ENCODE peak calls at places on chromosomes 4 and X, in nine cellular contexts. D is suprapubic skin; F is CD8-positive, alpha-beta T cell; M is PC-9; J is keratinocyte; T is AG04449; P is lower lobe of right lung; Y is mucosa of descending colon; I is uterus. R is an unnamed sample.

GRCh38 chr4:186037692-186038658 is 31.0 kb upstream of the TLR3 start:
- DNase-seq in I (peak; percentile 37), T (peak; percentile 51), J (peak; percentile 66), M (peak; percentile 65), P (no peak), Y (peak; percentile 82), F (no peak), D (no peak), R (peak; percentile 44)

GRCh38 chrX:47885501-47885900 is 48.8 kb downstream of the ZNF81 start:
- DNase-seq in P (no peak), M (no peak), T (no peak), Y (no peak), F (no peak), J (no peak), I (no peak), D (no peak), R (no peak)

GRCh38 chr4:74202062-74202586 is 44.2 kb downstream of the MTHFD2L start:
- DNase-seq in F (no peak), Y (no peak), M (peak; percentile 35), T (no peak), I (no peak), D (no peak), P (no peak), J (no peak), R (no peak)

GRCh38 chr4:119300072-119300387 is 21.9 kb downstream of the FABP2 start:
- DNase-seq in P (peak; percentile 54), D (no peak), T (no peak), M (no peak), I (peak; percentile 37), J (no peak), Y (peak; percentile 62), F (peak; percentile 38), R (no peak)

GRCh38 chr4:145034727-145035211 is 63.2 kb downstream of the ANAPC10 start:
- DNase-seq in I (no peak), T (peak; percentile 46), Y (no peak), D (no peak), F (no peak), P (no peak), J (no peak), M (no peak), R (no peak)

GRCh38 chr4:125464146-125464545 is 149.4 kb downstream of the FAT4 start:
- DNase-seq in D (no peak), I (no peak), F (no peak), P (no peak), T (no peak), M (no peak), J (no peak), Y (no peak), R (no peak)

GRCh38 chrX:17629011-17629410 is 108.3 kb upstream of the SCML1 start:
- DNase-seq in T (no peak), D (no peak), P (no peak), F (no peak), I (no peak), J (no peak), M (no peak), Y (no peak), R (no peak)

GRCh38 chr4:6200011-6200921 is at the start of gene JAKMIP1:
- DNase-seq in P (peak; percentile 77), J (no peak), Y (peak; percentile 83), M (no peak), I (peak; percentile 61), T (no peak), F (peak; percentile 80), D (no peak), R (no peak)

GRCh38 chr4:181957088-181957487 is 286.1 kb upstream of the TENM3 start:
- DNase-seq in Y (no peak), I (no peak), M (no peak), F (no peak), T (peak; percentile 78), P (no peak), D (no peak), J (no peak), R (peak; percentile 81)

GRCh38 chr4:73609688-73610087 is 10.5 kb downstream of the RASSF6 start:
- DNase-seq in P (no peak), T (no peak), J (no peak), Y (no peak), M (no peak), I (no peak), D (no peak), F (no peak), R (peak; percentile 83)

GRCh38 chr4:107552306-107552705 is 167.7 kb downstream of the PAPSS1 start:
- DNase-seq in F (no peak), T (no peak), I (no peak), Y (no peak), P (no peak), J (no peak), D (no peak), M (no peak), R (no peak)

GRCh38 chrX:26295425-26295824 is 79.5 kb downstream of the MAGEB5 start:
- DNase-seq in D (no peak), F (no peak), P (no peak), T (no peak), I (no peak), M (no peak), Y (no peak), J (no peak), R (no peak)

GRCh38 chr4:26866781-26867180 is 6.1 kb downstream of the STIM2 start:
- DNase-seq in D (no peak), I (no peak), M (no peak), T (no peak), F (no peak), P (no peak), Y (no peak), J (no peak), R (no peak)

GRCh38 chr4:62232755-62233280 is 1032.7 kb downstream of the ADGRL3 start:
- DNase-seq in P (no peak), Y (no peak), J (no peak), M (no peak), I (no peak), T (no peak), D (no peak), F (no peak), R (no peak)

GRCh38 chrX:13898603-13899002 is 81.7 kb upstream of the GPM6B start:
- DNase-seq in F (no peak), T (no peak), D (no peak), J (peak; percentile 53), I (no peak), Y (no peak), P (no peak), M (no peak), R (no peak)

GRCh38 chrX:16702700-16703599 is 9.5 kb downstream of the CTPS2 start:
- DNase-seq in P (no peak), M (no peak), F (no peak), I (no peak), T (no peak), J (no peak), Y (peak; percentile 42), D (no peak), R (no peak)

GRCh38 chrX:6021316-6022091 is 207.2 kb downstream of the NLGN4X start:
- DNase-seq in T (no peak), Y (peak; percentile 50), M (no peak), D (no peak), I (no peak), P (no peak), J (no peak), F (peak; percentile 12), R (no peak)

GRCh38 chr4:187127456-187127855 is 403.8 kb upstream of the FAT1 start:
- DNase-seq in M (no peak), F (no peak), J (no peak), Y (no peak), I (no peak), D (no peak), T (no peak), P (no peak), R (no peak)

GRCh38 chrX:11557120-11557519 is 108.6 kb downstream of the ARHGAP6 start:
- DNase-seq in J (peak; percentile 7), D (no peak), T (no peak), Y (no peak), P (no peak), I (no peak), F (no peak), M (peak; percentile 39), R (no peak)

DNA sequence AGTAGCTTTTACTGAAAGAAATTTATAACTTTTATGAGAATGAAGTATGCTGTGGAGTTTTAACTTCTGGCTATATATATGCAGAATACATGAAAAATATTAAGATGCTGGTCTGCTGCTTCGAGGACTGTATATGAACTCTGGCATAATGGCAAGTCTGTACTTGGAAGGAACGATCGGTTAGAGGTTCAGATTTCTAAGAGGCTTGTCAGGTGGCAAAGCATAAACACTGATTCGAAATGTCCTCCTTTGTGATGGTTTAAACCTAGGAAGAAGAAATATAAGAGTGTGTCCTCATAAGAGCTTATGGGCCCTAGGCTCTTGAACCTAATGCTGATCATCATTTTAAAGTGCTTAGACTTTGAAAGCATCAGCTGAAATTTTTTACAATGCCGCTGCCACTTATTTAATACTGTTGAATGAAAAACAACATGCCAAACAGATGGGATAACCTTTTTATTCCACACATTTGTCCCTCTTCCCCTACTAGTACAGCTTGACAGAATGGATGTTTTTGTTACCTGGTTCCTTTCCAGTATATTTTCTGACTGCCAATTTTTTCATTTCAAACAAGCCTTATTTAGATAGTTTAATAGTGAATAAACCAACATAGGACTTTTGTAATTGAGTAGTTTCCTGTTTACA is 8.7 kb downstream of the SPRY1 start:
- DNase-seq in F (no peak), I (no peak), J (no peak), T (no peak), P (no peak), Y (no peak), M (no peak), D (no peak), R (no peak)
- H3K4me3 ChIP-seq in F (no peak overlapping the region), I (no peak overlapping the region), J (no peak overlapping the region), T (no peak overlapping the region), P (peak overlapping the region; percentile 75), Y (no peak overlapping the region), M (no peak overlapping the region), D (peak overlapping the region; percentile 92), R (no peak overlapping the region)

GRCh38 chrX:134000260-134001245 is 15.2 kb upstream of the GPC3 start:
- DNase-seq in D (no peak), Y (no peak), J (no peak), I (no peak), T (no peak), F (no peak), P (no peak), M (no peak), R (no peak)
- TF ChIP-seq CTCF in D (no peak), Y (no peak), J (no peak), I (no peak), T (no peak), F (no peak), P (no peak), M (no peak), R (no peak)

DNA sequence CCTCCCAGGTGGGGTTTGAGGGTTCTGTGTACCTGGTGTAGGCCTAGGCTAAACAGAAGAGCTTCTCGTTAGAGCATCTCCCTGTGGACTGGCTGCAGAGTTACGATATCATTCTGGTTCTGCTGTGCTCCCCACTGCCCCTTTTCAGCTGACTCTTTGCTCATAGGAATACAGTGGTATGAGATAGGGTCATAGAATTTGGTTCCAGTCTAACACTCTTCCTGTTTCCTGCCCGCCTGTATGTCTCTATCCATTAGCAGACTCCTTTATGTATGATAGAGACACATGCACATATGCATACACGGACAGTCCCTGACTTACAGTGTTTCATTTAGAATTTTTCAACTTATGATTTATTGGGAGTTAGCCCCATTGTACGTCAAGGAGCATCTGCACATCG is 15.3 kb downstream of the RNF4 start:
- DNase-seq in D (no peak), P (no peak), I (no peak), F (no peak), Y (no peak), T (no peak), J (no peak), M (no peak), R (no peak)
- H3K4me3 ChIP-seq in D (no peak overlapping the region), P (no peak overlapping the region), I (no peak overlapping the region), F (no peak overlapping the region), Y (no peak overlapping the region), T (no peak overlapping the region), J (no peak overlapping the region), M (no peak overlapping the region), R (no peak overlapping the region)

GRCh38 chr4:78551420-78552351 is at the start of gene ANXA3:
- DNase-seq in J (no peak), F (no peak), M (peak; percentile 51), P (peak; percentile 81), Y (peak; percentile 72), I (no peak), D (no peak), T (no peak), R (no peak)
- TF ChIP-seq CTCF in J (no peak), F (no peak), M (no peak), P (no peak), Y (no peak), I (no peak), D (no peak), T (no peak), R (no peak)

R was measured in epithelial cell of proximal tubule.